ENCODE peak calls at places on chromosomes 1 and 21, in seven cellular contexts. One of them, this sample, is unnamed.

GRCh38 chr1:8194481-8195227 is 123.3 kb upstream of the SLC45A1 start:
- DNase-seq in ACHN: no peak
- DNase-seq in mesendoderm: no peak
- DNase-seq in type B pancreatic cell: no peak
- DNase-seq in uterus: no peak
- DNase-seq in IMR-90: peak
- DNase-seq in SW480: peak
- DNase-seq in this sample: no peak

GRCh38 chr1:240917976-240918375 is 306.0 kb upstream of the GREM2 start:
- DNase-seq in ACHN: no peak
- DNase-seq in mesendoderm: no peak
- DNase-seq in type B pancreatic cell: no peak
- DNase-seq in uterus: no peak
- DNase-seq in IMR-90: no peak
- DNase-seq in SW480: no peak
- DNase-seq in this sample: no peak

GRCh38 chr1:192730206-192730605 is 78.6 kb upstream of the RGS2 start:
- DNase-seq in ACHN: no peak
- DNase-seq in mesendoderm: no peak
- DNase-seq in type B pancreatic cell: no peak
- DNase-seq in uterus: no peak
- DNase-seq in IMR-90: peak
- DNase-seq in SW480: no peak
- DNase-seq in this sample: no peak

GRCh38 chr1:246709845-246710244 is 14.4 kb upstream of the SCCPDH start:
- DNase-seq in ACHN: no peak
- DNase-seq in mesendoderm: no peak
- DNase-seq in type B pancreatic cell: no peak
- DNase-seq in uterus: no peak
- DNase-seq in IMR-90: no peak
- DNase-seq in SW480: no peak
- DNase-seq in this sample: no peak

GRCh38 chr1:157438236-157439012 is 113.9 kb downstream of the FCRL5 start:
- DNase-seq in ACHN: no peak
- DNase-seq in mesendoderm: no peak
- DNase-seq in type B pancreatic cell: no peak
- DNase-seq in uterus: no peak
- DNase-seq in IMR-90: no peak
- DNase-seq in SW480: no peak
- DNase-seq in this sample: no peak

GRCh38 chr21:45091540-45092322 is 17.4 kb downstream of the ADARB1 start:
- DNase-seq in ACHN: no peak
- DNase-seq in mesendoderm: no peak
- DNase-seq in type B pancreatic cell: no peak
- DNase-seq in uterus: no peak
- DNase-seq in IMR-90: peak
- DNase-seq in SW480: no peak
- DNase-seq in this sample: no peak

GRCh38 chr1:43993206-43993914 is 2.0 kb downstream of the CCDC24 start:
- DNase-seq in ACHN: no peak
- DNase-seq in mesendoderm: no peak
- DNase-seq in type B pancreatic cell: no peak
- DNase-seq in uterus: no peak
- DNase-seq in IMR-90: no peak
- DNase-seq in SW480: no peak
- DNase-seq in this sample: no peak

GRCh38 chr1:18893120-18893519 is 9.2 kb downstream of the ALDH4A1 start:
- DNase-seq in ACHN: no peak
- DNase-seq in mesendoderm: no peak
- DNase-seq in type B pancreatic cell: no peak
- DNase-seq in uterus: no peak
- DNase-seq in IMR-90: no peak
- DNase-seq in SW480: no peak
- DNase-seq in this sample: no peak

GRCh38 chr1:201649776-201650607 is 111.1 kb downstream of the NAV1 start:
- DNase-seq in ACHN: no peak
- DNase-seq in mesendoderm: peak
- DNase-seq in type B pancreatic cell: peak
- DNase-seq in uterus: peak
- DNase-seq in IMR-90: peak
- DNase-seq in SW480: peak
- DNase-seq in this sample: peak

GRCh38 chr1:97094257-97094972 is 372.8 kb downstream of the PTBP2 start:
- DNase-seq in ACHN: no peak
- DNase-seq in mesendoderm: peak
- DNase-seq in type B pancreatic cell: no peak
- DNase-seq in uterus: no peak
- DNase-seq in IMR-90: peak
- DNase-seq in SW480: no peak
- DNase-seq in this sample: no peak

GRCh38 chr21:37000381-37000780 is 6.1 kb upstream of the RIPPLY3 start:
- DNase-seq in ACHN: peak
- DNase-seq in mesendoderm: no peak
- DNase-seq in type B pancreatic cell: no peak
- DNase-seq in uterus: no peak
- DNase-seq in IMR-90: no peak
- DNase-seq in SW480: peak
- DNase-seq in this sample: no peak

GRCh38 chr21:45073301-45074047 is 906 bp upstream of the ADARB1 start:
- DNase-seq in ACHN: no peak
- DNase-seq in mesendoderm: no peak
- DNase-seq in type B pancreatic cell: no peak
- DNase-seq in uterus: peak
- DNase-seq in IMR-90: peak
- DNase-seq in SW480: peak
- DNase-seq in this sample: no peak

GRCh38 chr1:1290238-1290731 is 10.0 kb downstream of the SCNN1D start:
- DNase-seq in ACHN: peak
- DNase-seq in mesendoderm: peak
- DNase-seq in type B pancreatic cell: no peak
- DNase-seq in uterus: no peak
- DNase-seq in IMR-90: no peak
- DNase-seq in SW480: peak
- DNase-seq in this sample: no peak

GRCh38 chr1:42670425-42670824 is 11.8 kb upstream of the YBX1 start:
- DNase-seq in ACHN: peak
- DNase-seq in mesendoderm: no peak
- DNase-seq in type B pancreatic cell: no peak
- DNase-seq in uterus: no peak
- DNase-seq in IMR-90: no peak
- DNase-seq in SW480: no peak
- DNase-seq in this sample: no peak

GRCh38 chr1:167605576-167605975 is 24.5 kb upstream of the RCSD1 start:
- DNase-seq in ACHN: no peak
- DNase-seq in mesendoderm: no peak
- DNase-seq in type B pancreatic cell: no peak
- DNase-seq in uterus: no peak
- DNase-seq in IMR-90: no peak
- DNase-seq in SW480: no peak
- DNase-seq in this sample: no peak

GRCh38 chr1:158016651-158017335 is 23.3 kb downstream of the KIRREL1 start:
- DNase-seq in ACHN: no peak
- DNase-seq in mesendoderm: peak
- DNase-seq in type B pancreatic cell: no peak
- DNase-seq in uterus: no peak
- DNase-seq in IMR-90: no peak
- DNase-seq in SW480: no peak
- DNase-seq in this sample: no peak

GRCh38 chr1:66292944-66293343 is 241.0 kb upstream of the SGIP1 start:
- DNase-seq in ACHN: no peak
- DNase-seq in mesendoderm: no peak
- DNase-seq in type B pancreatic cell: no peak
- DNase-seq in uterus: no peak
- DNase-seq in IMR-90: no peak
- DNase-seq in SW480: no peak
- DNase-seq in this sample: no peak

GRCh38 chr21:38800924-38801744 is 4.6 kb upstream of the ETS2 start:
- DNase-seq in ACHN: no peak
- DNase-seq in mesendoderm: no peak
- DNase-seq in type B pancreatic cell: no peak
- DNase-seq in uterus: no peak
- DNase-seq in IMR-90: no peak
- DNase-seq in SW480: no peak
- DNase-seq in this sample: no peak

GRCh38 chr1:23743287-23744052 is at the start of gene ELOA:
- DNase-seq in ACHN: peak
- DNase-seq in mesendoderm: peak
- DNase-seq in type B pancreatic cell: peak
- DNase-seq in uterus: peak
- DNase-seq in IMR-90: peak
- DNase-seq in SW480: peak
- DNase-seq in this sample: peak

GRCh38 chr1:111488669-111489068 is 14.8 kb downstream of the ADORA3 start:
- DNase-seq in ACHN: no peak
- DNase-seq in mesendoderm: no peak
- DNase-seq in type B pancreatic cell: no peak
- DNase-seq in uterus: no peak
- DNase-seq in IMR-90: no peak
- DNase-seq in SW480: no peak
- DNase-seq in this sample: no peak

GRCh38 chr1:40899230-40899870 is 37.2 kb upstream of the CITED4 start:
- DNase-seq in ACHN: no peak
- DNase-seq in mesendoderm: peak
- DNase-seq in type B pancreatic cell: no peak
- DNase-seq in uterus: no peak
- DNase-seq in IMR-90: no peak
- DNase-seq in SW480: no peak
- DNase-seq in this sample: no peak